ENCODE peak calls at places on chromosomes 12 and 14, in ten cellular contexts. O is AG04450; E is bronchial epithelial cell; D is kidney epithelial cell; A is right atrium auricular region; Y is Peyer's patch; M is CD8-positive, alpha-beta T cell; L is A549; V is vagina; S is dorsolateral prefrontal cortex. P is an unnamed sample.

GRCh38 chr14:50520947-50521815 is 11.2 kb downstream of the MAP4K5 start:
- DNase-seq in O (peak; percentile 54), E (peak; percentile 98), D (no peak), A (no peak), Y (peak; percentile 62), M (peak; percentile 27), L (peak; percentile 66), V (no peak), S (no peak), P (peak; percentile 81)

GRCh38 chr12:52391618-52392002 is 6.2 kb upstream of the KRT84 start:
- DNase-seq in O (no peak), E (peak; percentile 46), D (no peak), A (no peak), Y (no peak), M (no peak), L (peak; percentile 29), V (no peak), S (no peak), P (no peak)

GRCh38 chr14:95614335-95614734 is 71.9 kb upstream of the TCL1B start:
- DNase-seq in O (no peak), E (peak; percentile 2), D (no peak), A (no peak), Y (no peak), M (no peak), L (peak; percentile 6), V (no peak), S (no peak), P (peak; percentile 67)

GRCh38 chr12:115456946-115457689 is 773.1 kb upstream of the TBX3 start:
- DNase-seq in O (no peak), E (peak; percentile 12), D (no peak), A (no peak), Y (no peak), M (no peak), L (peak; percentile 53), V (no peak), S (no peak), P (peak; percentile 23)

GRCh38 chr12:12315838-12316237 is 34.2 kb downstream of the MANSC1 start:
- DNase-seq in O (no peak), E (no peak), D (no peak), A (no peak), Y (no peak), M (no peak), L (no peak), V (no peak), S (no peak), P (no peak)

GRCh38 chr12:99706736-99707473 is 59.4 kb downstream of the GARIN6 start:
- DNase-seq in O (no peak), E (peak; percentile 13), D (no peak), A (no peak), Y (no peak), M (no peak), L (no peak), V (no peak), S (no peak), P (no peak)

GRCh38 chr14:103551338-103551762 is 11.1 kb downstream of the BAG5 start:
- DNase-seq in O (no peak), E (no peak), D (no peak), A (peak; percentile 92), Y (peak; percentile 56), M (no peak), L (no peak), V (no peak), S (no peak), P (no peak)

GRCh38 chr12:57553343-57554202 is 3.7 kb downstream of the KIF5A start:
- DNase-seq in O (no peak), E (no peak), D (no peak), A (no peak), Y (no peak), M (no peak), L (no peak), V (no peak), S (no peak), P (no peak)

GRCh38 chr14:92408186-92408585 is 85.2 kb downstream of the SLC24A4 start:
- DNase-seq in O (peak; percentile 58), E (peak; percentile 35), D (no peak), A (no peak), Y (no peak), M (no peak), L (no peak), V (no peak), S (no peak), P (no peak)

GRCh38 chr14:95062220-95062619 is 95.1 kb downstream of the DICER1 start:
- DNase-seq in O (no peak), E (no peak), D (no peak), A (no peak), Y (no peak), M (no peak), L (no peak), V (no peak), S (no peak), P (no peak)

DNA sequence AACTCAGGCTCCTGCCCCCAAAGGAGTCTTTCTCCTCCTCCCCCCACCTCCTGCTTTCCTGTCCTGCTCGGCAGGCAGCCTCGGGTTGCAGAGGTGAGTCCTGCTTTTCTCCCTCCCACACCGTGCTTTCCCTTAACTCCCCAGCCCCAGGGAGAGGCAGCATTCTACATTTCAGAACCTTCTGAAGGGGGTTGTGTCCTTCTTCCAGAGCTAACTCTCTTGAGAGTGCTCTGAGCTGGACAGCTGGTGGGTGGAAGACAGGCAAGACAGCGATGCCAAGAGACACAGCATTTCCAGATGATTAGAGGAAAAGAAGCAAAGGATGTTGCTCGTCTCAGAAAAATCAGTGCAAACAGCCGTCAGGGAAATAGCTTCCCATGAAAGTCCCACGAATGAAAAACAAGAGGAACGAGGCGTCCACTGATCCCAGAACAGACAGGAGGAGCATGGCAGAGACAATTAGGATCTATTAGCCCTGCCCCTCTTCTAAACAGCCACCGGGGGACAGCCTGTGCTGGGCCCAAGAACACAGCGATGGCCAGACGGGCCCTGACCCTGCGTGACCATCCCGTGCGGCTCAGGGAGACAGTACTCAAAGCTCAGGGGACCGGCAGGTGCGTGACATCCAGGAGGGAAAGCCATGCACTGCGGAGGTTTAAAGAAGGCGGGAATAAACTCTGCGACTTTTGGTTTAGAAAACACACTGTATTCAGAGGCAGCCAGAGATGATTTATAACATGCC is 216.5 kb upstream of the RTL1 start:
- DNase-seq in O (no peak), E (no peak), D (no peak), A (peak; percentile 51), Y (peak; percentile 31), M (no peak), L (no peak), V (peak; percentile 89), S (no peak), P (no peak)
- TF ChIP-seq CTCF in O (no peak), E (no peak), D (no peak), A (no peak), Y (no peak), M (no peak), L (no peak), V (no peak), S (no peak), P (no peak)

DNA sequence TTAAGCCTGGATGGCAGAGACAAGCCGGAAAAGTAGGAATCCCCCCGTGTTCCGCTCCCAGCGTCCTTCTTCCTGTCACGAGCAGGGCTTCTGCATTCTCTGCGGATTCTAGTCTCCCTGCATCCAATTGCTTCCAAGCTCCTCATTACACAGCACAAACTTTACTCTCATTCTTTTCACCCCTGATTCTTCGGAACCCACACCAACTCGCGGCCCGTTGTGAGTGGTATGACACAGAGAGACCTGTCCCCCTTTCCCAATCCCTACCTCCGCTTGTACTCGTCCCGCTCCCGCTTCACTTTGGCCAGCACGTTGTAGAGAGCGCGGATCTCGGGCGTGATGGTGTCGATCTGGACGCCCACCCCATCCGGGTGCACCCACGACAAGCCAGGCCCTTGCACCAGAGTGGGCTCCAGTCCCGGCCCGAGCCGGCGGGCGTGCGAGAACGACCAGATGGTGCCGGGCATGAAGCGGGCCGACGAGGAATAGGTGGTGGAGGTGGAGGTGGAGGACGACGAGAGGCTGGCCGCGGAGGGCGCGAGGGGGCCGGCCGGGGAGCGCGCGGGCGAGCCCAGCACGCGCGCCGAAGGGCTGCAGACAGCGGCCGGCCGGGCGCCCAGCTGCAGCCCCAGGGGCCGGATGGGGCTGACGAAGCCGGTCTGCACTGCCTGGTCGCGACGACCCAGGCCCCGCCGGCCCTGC is 701 bp downstream of the IFFO1 start:
- DNase-seq in O (no peak), E (no peak), D (no peak), A (no peak), Y (peak; percentile 50), M (peak; percentile 22), L (no peak), V (no peak), S (no peak), P (no peak)
- H3K4me3 ChIP-seq in O (peak overlapping the region; percentile 84), E (peak overlapping the region; percentile 25), D (peak overlapping the region; percentile 77), A (peak overlapping the region; percentile 77), Y (peak overlapping the region; percentile 84), M (peak overlapping the region; percentile 96), L (no peak overlapping the region), V (peak overlapping the region; percentile 61), S (peak overlapping the region; percentile 98), P (peak overlapping the region; percentile 89)

DNA sequence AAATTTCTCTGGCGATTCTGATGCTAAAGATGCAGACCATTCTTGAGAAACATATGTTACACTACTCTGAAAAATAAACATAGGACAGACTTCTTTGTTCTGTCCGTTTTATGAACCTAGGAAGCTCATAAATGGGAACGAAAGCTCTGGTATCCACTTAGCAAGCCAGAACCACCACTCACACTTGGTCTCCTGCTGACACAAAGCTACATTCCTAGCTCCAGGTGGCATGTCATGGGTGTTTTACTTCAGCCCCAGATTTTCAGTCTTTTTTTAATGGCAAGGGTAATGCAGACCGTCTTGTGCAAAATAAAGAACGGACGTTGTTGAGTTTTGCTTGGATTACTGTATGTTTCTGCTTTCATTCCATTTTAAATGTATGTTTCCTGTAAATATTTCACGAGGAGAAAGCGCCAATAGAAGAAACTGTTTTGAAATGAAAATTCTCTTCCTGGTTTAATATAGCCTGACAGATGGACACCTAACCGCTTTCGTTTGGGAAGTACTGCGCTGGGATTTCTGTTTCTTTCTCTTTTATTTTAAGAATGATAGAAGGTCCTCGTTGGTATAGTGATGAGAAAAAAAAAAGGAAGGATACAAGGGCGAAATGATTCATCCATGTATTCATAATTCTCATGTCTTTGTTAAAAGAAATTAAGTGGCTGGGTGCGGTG is 820 bp upstream of the COQ5 start:
- DNase-seq in O (no peak), E (peak; percentile 74), D (no peak), A (no peak), Y (no peak), M (no peak), L (peak; percentile 61), V (no peak), S (peak; percentile 30), P (peak; percentile 47)
- TF ChIP-seq CTCF in O (peak; percentile 26), E (peak; percentile 35), D (peak; percentile 15), A (no peak), Y (peak; percentile 21), M (no peak), L (no peak), V (no peak), S (no peak), P (no peak)

DNA sequence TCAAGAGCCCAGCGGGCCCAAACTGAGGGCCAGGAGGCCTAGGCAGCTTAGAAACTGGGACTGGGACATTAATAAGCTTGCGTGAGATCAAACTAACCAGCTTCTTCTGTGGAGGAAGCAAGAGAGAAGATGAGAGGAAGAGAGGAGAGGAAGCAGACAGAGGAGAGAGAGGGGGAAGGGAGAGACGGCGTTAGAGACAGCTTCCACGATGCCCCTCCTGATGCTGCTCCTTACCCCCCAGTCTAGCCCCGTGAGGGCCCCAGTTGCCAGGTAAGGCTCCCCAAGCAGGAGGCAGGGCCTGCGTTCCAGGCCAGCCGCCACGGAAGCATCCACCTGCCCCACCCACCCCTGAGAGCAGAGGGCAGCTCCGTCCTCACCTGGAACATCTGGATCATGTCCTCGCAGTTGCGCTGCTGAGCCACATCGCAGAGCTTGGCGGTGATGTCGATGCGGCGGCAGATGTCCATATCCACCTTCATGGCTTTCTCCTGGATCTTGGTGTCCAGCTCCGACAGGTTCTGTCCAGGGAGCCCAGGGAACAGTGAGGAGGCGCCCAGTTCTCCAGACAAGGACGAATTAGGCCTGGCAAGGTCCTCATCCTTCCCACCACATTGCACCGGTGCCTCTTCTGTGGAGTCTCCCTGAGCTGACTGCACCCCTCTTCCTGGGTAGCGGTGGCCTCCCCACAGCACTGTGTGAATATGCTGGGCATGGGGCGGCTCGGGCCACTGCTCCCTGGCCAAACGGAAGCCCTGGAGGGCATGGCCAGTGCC is 6.3 kb downstream of the IFFO1 start:
- DNase-seq in O (no peak), E (no peak), D (no peak), A (no peak), Y (no peak), M (peak; percentile 17), L (no peak), V (no peak), S (no peak), P (no peak)
- H3K4me3 ChIP-seq in O (peak overlapping the region; percentile 10), E (no peak overlapping the region), D (no peak overlapping the region), A (no peak overlapping the region), Y (no peak overlapping the region), M (no peak overlapping the region), L (no peak overlapping the region), V (no peak overlapping the region), S (peak overlapping the region; percentile 6), P (no peak overlapping the region)

P was measured in GM12865.